ENCODE peak calls at places on chromosomes 13 and 19, in five cellular contexts. One of them, this sample, is unnamed.

GRCh38 chr13:109941951-109942350 is 155.6 kb upstream of the IRS2 start:
- DNase-seq in activated naive CD8-positive, alpha-beta T cell treated with anti-CD3 and anti-CD28 coated beads, Interleukin-2, amount 10 ng/mL, durations not matched to agents 7 days and 5 days: no peak
- DNase-seq in NCI-H748 treated with DMSO at 0.1 percent for 48 hours: no peak
- DNase-seq in colonic mucosa: no peak
- DNase-seq in SK-N-SH: no peak
- DNase-seq in this sample: no peak

GRCh38 chr13:45196622-45197021 is 4.2 kb downstream of the KCTD4 start:
- DNase-seq in activated naive CD8-positive, alpha-beta T cell treated with anti-CD3 and anti-CD28 coated beads, Interleukin-2, amount 10 ng/mL, durations not matched to agents 7 days and 5 days: no peak
- DNase-seq in NCI-H748 treated with DMSO at 0.1 percent for 48 hours: no peak
- DNase-seq in colonic mucosa: no peak
- DNase-seq in SK-N-SH: no peak
- DNase-seq in this sample: no peak

GRCh38 chr13:112688560-112689497 is 1.0 kb upstream of the ATP11A start:
- DNase-seq in activated naive CD8-positive, alpha-beta T cell treated with anti-CD3 and anti-CD28 coated beads, Interleukin-2, amount 10 ng/mL, durations not matched to agents 7 days and 5 days: peak; percentile 51
- DNase-seq in NCI-H748 treated with DMSO at 0.1 percent for 48 hours: peak; percentile 12
- DNase-seq in colonic mucosa: peak; percentile 27
- DNase-seq in SK-N-SH: no peak
- DNase-seq in this sample: no peak

GRCh38 chr13:110448230-110448629 is 113.3 kb downstream of the RAB20 start:
- DNase-seq in activated naive CD8-positive, alpha-beta T cell treated with anti-CD3 and anti-CD28 coated beads, Interleukin-2, amount 10 ng/mL, durations not matched to agents 7 days and 5 days: no peak
- DNase-seq in NCI-H748 treated with DMSO at 0.1 percent for 48 hours: no peak
- DNase-seq in colonic mucosa: no peak
- DNase-seq in SK-N-SH: no peak
- DNase-seq in this sample: no peak

GRCh38 chr13:113094410-113094800 is 11.2 kb upstream of the F7 start:
- DNase-seq in activated naive CD8-positive, alpha-beta T cell treated with anti-CD3 and anti-CD28 coated beads, Interleukin-2, amount 10 ng/mL, durations not matched to agents 7 days and 5 days: no peak
- DNase-seq in NCI-H748 treated with DMSO at 0.1 percent for 48 hours: no peak
- DNase-seq in colonic mucosa: no peak
- DNase-seq in SK-N-SH: no peak
- DNase-seq in this sample: no peak

GRCh38 chr19:44974809-44975347 is 19.7 kb downstream of the CLPTM1 start:
- DNase-seq in activated naive CD8-positive, alpha-beta T cell treated with anti-CD3 and anti-CD28 coated beads, Interleukin-2, amount 10 ng/mL, durations not matched to agents 7 days and 5 days: no peak
- DNase-seq in NCI-H748 treated with DMSO at 0.1 percent for 48 hours: no peak
- DNase-seq in colonic mucosa: no peak
- DNase-seq in SK-N-SH: no peak
- DNase-seq in this sample: no peak

GRCh38 chr13:31029129-31029528 is 96.7 kb downstream of the TEX26 start:
- DNase-seq in activated naive CD8-positive, alpha-beta T cell treated with anti-CD3 and anti-CD28 coated beads, Interleukin-2, amount 10 ng/mL, durations not matched to agents 7 days and 5 days: no peak
- DNase-seq in NCI-H748 treated with DMSO at 0.1 percent for 48 hours: no peak
- DNase-seq in colonic mucosa: no peak
- DNase-seq in SK-N-SH: peak; percentile 66
- DNase-seq in this sample: no peak

GRCh38 chr13:109844396-109844795 is 58.0 kb upstream of the IRS2 start:
- DNase-seq in activated naive CD8-positive, alpha-beta T cell treated with anti-CD3 and anti-CD28 coated beads, Interleukin-2, amount 10 ng/mL, durations not matched to agents 7 days and 5 days: no peak
- DNase-seq in NCI-H748 treated with DMSO at 0.1 percent for 48 hours: no peak
- DNase-seq in colonic mucosa: no peak
- DNase-seq in SK-N-SH: no peak
- DNase-seq in this sample: no peak

GRCh38 chr19:45306522-45307027 is 16.1 kb downstream of the CKM start:
- DNase-seq in activated naive CD8-positive, alpha-beta T cell treated with anti-CD3 and anti-CD28 coated beads, Interleukin-2, amount 10 ng/mL, durations not matched to agents 7 days and 5 days: no peak
- DNase-seq in NCI-H748 treated with DMSO at 0.1 percent for 48 hours: peak; percentile 67
- DNase-seq in colonic mucosa: no peak
- DNase-seq in SK-N-SH: no peak
- DNase-seq in this sample: no peak

GRCh38 chr13:106109391-106109791 is 426.1 kb downstream of the EFNB2 start:
- DNase-seq in activated naive CD8-positive, alpha-beta T cell treated with anti-CD3 and anti-CD28 coated beads, Interleukin-2, amount 10 ng/mL, durations not matched to agents 7 days and 5 days: no peak
- DNase-seq in NCI-H748 treated with DMSO at 0.1 percent for 48 hours: no peak
- DNase-seq in colonic mucosa: no peak
- DNase-seq in SK-N-SH: no peak
- DNase-seq in this sample: no peak

GRCh38 chr13:74289130-74289529 is 154.9 kb upstream of the KLF12 start:
- DNase-seq in activated naive CD8-positive, alpha-beta T cell treated with anti-CD3 and anti-CD28 coated beads, Interleukin-2, amount 10 ng/mL, durations not matched to agents 7 days and 5 days: no peak
- DNase-seq in NCI-H748 treated with DMSO at 0.1 percent for 48 hours: no peak
- DNase-seq in colonic mucosa: no peak
- DNase-seq in SK-N-SH: no peak
- DNase-seq in this sample: no peak

GRCh38 chr13:98581971-98582702 is 5.2 kb upstream of the STK24 start:
- DNase-seq in activated naive CD8-positive, alpha-beta T cell treated with anti-CD3 and anti-CD28 coated beads, Interleukin-2, amount 10 ng/mL, durations not matched to agents 7 days and 5 days: no peak
- DNase-seq in NCI-H748 treated with DMSO at 0.1 percent for 48 hours: no peak
- DNase-seq in colonic mucosa: no peak
- DNase-seq in SK-N-SH: no peak
- DNase-seq in this sample: no peak

GRCh38 chr19:16825312-16826168 is 3.7 kb upstream of the SIN3B start:
- DNase-seq in activated naive CD8-positive, alpha-beta T cell treated with anti-CD3 and anti-CD28 coated beads, Interleukin-2, amount 10 ng/mL, durations not matched to agents 7 days and 5 days: no peak
- DNase-seq in NCI-H748 treated with DMSO at 0.1 percent for 48 hours: no peak
- DNase-seq in colonic mucosa: peak; percentile 38
- DNase-seq in SK-N-SH: peak; percentile 33
- DNase-seq in this sample: no peak

GRCh38 chr19:51751655-51752054 is at the start of gene FPR1:
- DNase-seq in activated naive CD8-positive, alpha-beta T cell treated with anti-CD3 and anti-CD28 coated beads, Interleukin-2, amount 10 ng/mL, durations not matched to agents 7 days and 5 days: no peak
- DNase-seq in NCI-H748 treated with DMSO at 0.1 percent for 48 hours: no peak
- DNase-seq in colonic mucosa: no peak
- DNase-seq in SK-N-SH: no peak
- DNase-seq in this sample: no peak

GRCh38 chr13:112828756-112829155 is 138.9 kb downstream of the ATP11A start:
- DNase-seq in activated naive CD8-positive, alpha-beta T cell treated with anti-CD3 and anti-CD28 coated beads, Interleukin-2, amount 10 ng/mL, durations not matched to agents 7 days and 5 days: no peak
- DNase-seq in NCI-H748 treated with DMSO at 0.1 percent for 48 hours: no peak
- DNase-seq in colonic mucosa: no peak
- DNase-seq in SK-N-SH: no peak
- DNase-seq in this sample: no peak

GRCh38 chr19:33064117-33064777 is 441 bp downstream of the RHPN2 start:
- DNase-seq in activated naive CD8-positive, alpha-beta T cell treated with anti-CD3 and anti-CD28 coated beads, Interleukin-2, amount 10 ng/mL, durations not matched to agents 7 days and 5 days: peak; percentile 52
- DNase-seq in NCI-H748 treated with DMSO at 0.1 percent for 48 hours: peak; percentile 48
- DNase-seq in colonic mucosa: peak; percentile 56
- DNase-seq in SK-N-SH: peak; percentile 84
- DNase-seq in this sample: no peak

GRCh38 chr19:16541526-16542044 is 652 bp downstream of the CHERP start:
- DNase-seq in activated naive CD8-positive, alpha-beta T cell treated with anti-CD3 and anti-CD28 coated beads, Interleukin-2, amount 10 ng/mL, durations not matched to agents 7 days and 5 days: no peak
- DNase-seq in NCI-H748 treated with DMSO at 0.1 percent for 48 hours: no peak
- DNase-seq in colonic mucosa: no peak
- DNase-seq in SK-N-SH: peak; percentile 46
- DNase-seq in this sample: no peak

This sample was measured in CMK.